ENCODE peak calls at places on chromosomes 11 and 22, in seven cellular contexts. L, D, Y, P, X, Q and H are unnamed samples.

GRCh38 chr11:9687736-9688494 is 24.0 kb downstream of the SWAP70 start:
- DNase-seq in L (no peak), D (no peak), Y (no peak), P (no peak), X (no peak), Q (no peak), H (no peak)

GRCh38 chr11:68127791-68128681 is 6.8 kb upstream of the CHKA start:
- DNase-seq in L (no peak), D (no peak), Y (peak; percentile 49), P (peak; percentile 97), X (no peak), Q (peak; percentile 46), H (peak; percentile 67)

GRCh38 chr22:22666307-22667091 is 22.1 kb downstream of the GGTLC2 start:
- DNase-seq in L (no peak), D (peak; percentile 47), Y (no peak), P (peak; percentile 71), X (no peak), Q (no peak), H (no peak)

GRCh38 chr22:20080445-20080775 is 369 bp downstream of the DGCR8 start:
- DNase-seq in L (peak; percentile 63), D (peak; percentile 81), Y (peak; percentile 50), P (peak; percentile 58), X (peak; percentile 53), Q (no peak), H (peak; percentile 40)

GRCh38 chr11:102610198-102610597 is 14.9 kb downstream of the MMP20 start:
- DNase-seq in L (no peak), D (no peak), Y (no peak), P (no peak), X (no peak), Q (no peak), H (no peak)

GRCh38 chr11:48210052-48210451 is 6.6 kb upstream of the OR4B1 start:
- DNase-seq in L (no peak), D (no peak), Y (no peak), P (no peak), X (no peak), Q (no peak), H (no peak)

GRCh38 chr22:47625013-47625385 is 862.5 kb downstream of the TBC1D22A start:
- DNase-seq in L (no peak), D (no peak), Y (no peak), P (no peak), X (no peak), Q (no peak), H (no peak)

GRCh38 chr11:94938399-94939055 is 34.8 kb downstream of the CWC15 start:
- DNase-seq in L (no peak), D (no peak), Y (no peak), P (no peak), X (no peak), Q (no peak), H (peak; percentile 79)

GRCh38 chr11:46036969-46037368 is 84.3 kb downstream of the PHF21A start:
- DNase-seq in L (no peak), D (no peak), Y (no peak), P (no peak), X (no peak), Q (no peak), H (no peak)

GRCh38 chr11:121129362-121130340 is 28.6 kb downstream of the TECTA start:
- DNase-seq in L (no peak), D (no peak), Y (no peak), P (no peak), X (no peak), Q (no peak), H (no peak)

GRCh38 chr11:59560290-59560701 is 49.0 kb downstream of the OR4D9 start:
- DNase-seq in L (peak; percentile 50), D (no peak), Y (peak; percentile 76), P (peak; percentile 77), X (peak; percentile 68), Q (no peak), H (peak; percentile 60)